ENCODE peak calls at places on chromosomes 11 and 22, in six cellular contexts. G is left ventricle myocardium inferior, S is heart right ventricle, X is upper lobe of right lung, D is colonic mucosa, L is astrocyte of the spinal cord. O is an unnamed sample.

GRCh38 chr11:120569903-120570302 is 58.4 kb downstream of the GRIK4 start:
- DNase-seq in X (no peak), S (no peak), D (no peak), G (no peak), L (no peak), O (no peak)

GRCh38 chr22:49659924-49660315 is 167.8 kb downstream of the BRD1 start:
- DNase-seq in X (peak), G (no peak), L (no peak), D (no peak), S (no peak), O (no peak)

GRCh38 chr11:128711136-128711535 is 17.3 kb downstream of the FLI1 start:
- DNase-seq in G (no peak), D (no peak), S (no peak), L (peak), X (no peak), O (peak)

GRCh38 chr11:132941024-132941646 is 591.2 kb downstream of the OPCML start:
- DNase-seq in D (no peak), L (peak), X (no peak), G (no peak), S (no peak), O (peak)

GRCh38 chr11:70225629-70226582 is 22.8 kb downstream of the FADD start:
- DNase-seq in X (no peak), L (no peak), D (peak), G (no peak), S (no peak), O (peak)

GRCh38 chr11:133992121-133992520 is 35.4 kb upstream of the IGSF9B start:
- DNase-seq in D (no peak), L (no peak), X (no peak), G (no peak), S (no peak), O (no peak)

GRCh38 chr11:115184901-115185300 is 319.3 kb downstream of the CADM1 start:
- DNase-seq in D (no peak), X (no peak), G (no peak), L (no peak), S (no peak), O (no peak)

GRCh38 chr22:22681221-22681739 is 36.9 kb downstream of the GGTLC2 start:
- DNase-seq in L (no peak), D (no peak), G (no peak), S (no peak), X (no peak), O (peak)

GRCh38 chr22:38034278-38034882 is 22.8 kb upstream of the PICK1 start:
- DNase-seq in S (peak), D (peak), X (peak), L (peak), G (peak), O (peak)

GRCh38 chr11:75813622-75814039 is 1.4 kb upstream of the UVRAG start:
- DNase-seq in L (no peak), S (no peak), G (no peak), D (no peak), X (no peak), O (peak)

GRCh38 chr11:19466314-19466713 is 225.6 kb upstream of the E2F8 start:
- DNase-seq in X (no peak), S (no peak), G (no peak), L (no peak), D (no peak), O (no peak)

GRCh38 chr22:41902932-41903421 is 11.9 kb downstream of the SHISA8 start:
- DNase-seq in D (no peak), L (no peak), S (peak), X (no peak), G (peak), O (no peak)

DNA sequence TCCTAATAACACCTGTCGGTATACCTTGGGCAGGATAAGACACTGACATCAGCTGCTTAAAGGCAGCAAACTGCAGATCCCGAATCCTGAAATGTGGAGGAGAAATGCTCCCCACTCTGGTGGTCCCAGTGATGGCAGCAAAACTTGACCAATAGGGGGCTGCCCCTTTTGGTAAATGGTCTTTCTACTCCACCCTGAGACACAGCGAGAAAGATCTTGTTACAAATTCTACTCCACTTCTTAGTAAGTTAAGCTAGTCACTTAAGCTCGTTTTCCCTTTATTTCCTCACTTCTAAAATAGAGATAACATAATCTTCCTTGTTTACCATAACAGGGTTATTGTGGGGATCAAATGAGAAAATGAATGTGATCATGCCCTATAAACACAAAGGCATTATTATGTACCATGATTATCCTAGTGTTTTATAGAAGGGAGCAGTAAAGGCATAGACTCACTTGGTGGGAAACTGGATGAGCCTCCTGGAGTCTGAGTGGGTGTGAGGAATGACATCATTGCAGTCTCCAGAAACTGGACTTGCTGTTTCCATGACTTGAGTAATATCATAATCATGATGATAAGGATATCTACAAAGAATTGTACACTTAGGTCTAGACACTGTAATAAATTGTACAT is 50.9 kb downstream of the ENDOD1 start:
- DNase-seq in L (no peak), S (no peak), D (no peak), X (no peak), G (no peak), O (peak)
- TF ChIP-seq CTCF in L (no peak), S (no peak), D (no peak), X (no peak), G (no peak), O (no peak)

GRCh38 chr11:32829157-32829679 is 509 bp upstream of the PRRG4 start:
- DNase-seq in G (no peak), X (no peak), S (no peak), L (no peak), D (no peak), O (no peak)

GRCh38 chr11:32830796-32831195 is 1.1 kb downstream of the PRRG4 start:
- DNase-seq in S (no peak), D (no peak), X (no peak), G (no peak), L (no peak), O (no peak)

GRCh38 chr11:32829680-32830412 is at the start of gene PRRG4:
- DNase-seq in D (peak), G (peak), X (peak), S (peak), L (peak), O (peak)

GRCh38 chr11:32830413-32830738 is 649 bp downstream of the PRRG4 start:
- DNase-seq in G (no peak), X (no peak), L (no peak), S (no peak), D (peak), O (peak)

GRCh38 chr11:32831241-32831640 is 1.5 kb downstream of the PRRG4 start:
- DNase-seq in X (no peak), D (no peak), S (no peak), L (no peak), G (no peak), O (no peak)
- H3K4me3 ChIP-seq in X (no peak), D (no peak), S (no peak), L (no peak), G (no peak), O (no peak)

GRCh38 chr11:103964390-103964789 is 72.0 kb upstream of the DDI1 start:
- DNase-seq in S (no peak), X (no peak), G (no peak), L (no peak), D (no peak), O (no peak)
- TF ChIP-seq CTCF in S (no peak), X (no peak), G (no peak), L (peak), D (no peak), O (peak)

GRCh38 chr11:118310781-118311485 is 6.4 kb downstream of the CD3E start:
- DNase-seq in S (no peak), G (no peak), L (no peak), X (no peak), D (no peak), O (no peak)
- H3K4me3 ChIP-seq in S (no peak), G (no peak), L (no peak), X (no peak), D (no peak), O (no peak)